ENCODE peak calls at places on chromosomes 2 and 18, in six cellular contexts. K is upper lobe of left lung, C is tibial nerve, B is A549, I is sigmoid colon, G is suprapubic skin. J is an unnamed sample.

GRCh38 chr2:138180691-138181386 is 216.6 kb downstream of the HNMT start:
- DNase-seq in K (no peak), C (no peak), B (no peak), I (no peak), G (no peak), J (no peak)

GRCh38 chr18:57910817-57911216 is 107.7 kb upstream of the ATP8B1 start:
- DNase-seq in K (no peak), C (no peak), B (no peak), I (no peak), G (no peak), J (no peak)

GRCh38 chr2:213740453-213740852 is 456.2 kb downstream of the SPAG16 start:
- DNase-seq in K (no peak), C (no peak), B (no peak), I (no peak), G (no peak), J (no peak)

GRCh38 chr18:21745234-21745633 is 4.6 kb downstream of the MIB1 start:
- DNase-seq in K (no peak), C (no peak), B (no peak), I (no peak), G (no peak), J (no peak)

GRCh38 chr2:216453955-216454614 is 41.8 kb downstream of the SMARCAL1 start:
- DNase-seq in K (no peak), C (no peak), B (no peak), I (no peak), G (no peak), J (no peak)

GRCh38 chr2:31227110-31227509 is 6.8 kb upstream of the EHD3 start:
- DNase-seq in K (no peak), C (no peak), B (no peak), I (no peak), G (no peak), J (no peak)

GRCh38 chr2:38613849-38614213 is 11.1 kb upstream of the HNRNPLL start:
- DNase-seq in K (no peak), C (no peak), B (no peak), I (no peak), G (no peak), J (no peak)

GRCh38 chr2:204030337-204030736 is 93.8 kb downstream of the ICOS start:
- DNase-seq in K (no peak), C (no peak), B (no peak), I (peak; percentile 72), G (no peak), J (no peak)

GRCh38 chr18:23231340-23232021 is 96.2 kb downstream of the CABLES1 start:
- DNase-seq in K (peak; percentile 78), C (peak; percentile 76), B (no peak), I (peak; percentile 81), G (peak; percentile 92), J (peak; percentile 43)

GRCh38 chr2:30410217-30410616 is 36.8 kb upstream of the LCLAT1 start:
- DNase-seq in K (no peak), C (no peak), B (peak; percentile 83), I (no peak), G (no peak), J (no peak)

GRCh38 chr18:35026407-35027061 is 14.7 kb upstream of the MAPRE2 start:
- DNase-seq in K (no peak), C (no peak), B (no peak), I (no peak), G (no peak), J (no peak)

GRCh38 chr2:187527262-187527661 is 27.0 kb downstream of the TFPI start:
- DNase-seq in K (no peak), C (no peak), B (peak; percentile 81), I (no peak), G (no peak), J (no peak)

GRCh38 chr2:49857371-49858112 is 703.2 kb upstream of the FSHR start:
- DNase-seq in K (no peak), C (no peak), B (no peak), I (no peak), G (no peak), J (no peak)

GRCh38 chr18:3508576-3509559 is 58.9 kb downstream of the TGIF1 start:
- DNase-seq in K (no peak), C (no peak), B (no peak), I (no peak), G (no peak), J (peak; percentile 32)

GRCh38 chr2:190812506-190813294 is 67.9 kb upstream of the GLS start:
- DNase-seq in K (no peak), C (no peak), B (no peak), I (no peak), G (no peak), J (no peak)

GRCh38 chr18:37698508-37699035 is 133.0 kb upstream of the CELF4 start:
- DNase-seq in K (no peak), C (no peak), B (no peak), I (no peak), G (no peak), J (no peak)

GRCh38 chr2:68263632-68264031 is 11.3 kb upstream of the PPP3R1 start:
- DNase-seq in K (no peak), C (no peak), B (no peak), I (no peak), G (no peak), J (no peak)

GRCh38 chr2:238495422-238495821 is 68.7 kb downstream of the ASB1 start:
- DNase-seq in K (no peak), C (no peak), B (no peak), I (no peak), G (peak; percentile 12), J (peak; percentile 15)

GRCh38 chr2:149606251-149606811 is 18.8 kb upstream of the MMADHC start:
- DNase-seq in K (no peak), C (no peak), B (no peak), I (no peak), G (no peak), J (no peak)

GRCh38 chr18:79486356-79487197 is 90.8 kb downstream of the NFATC1 start:
- DNase-seq in K (no peak), C (no peak), B (no peak), I (peak; percentile 65), G (peak; percentile 78), J (no peak)

GRCh38 chr2:21519821-21520220 is 396.1 kb downstream of the TDRD15 start:
- DNase-seq in K (peak; percentile 33), C (no peak), B (no peak), I (no peak), G (no peak), J (no peak)

GRCh38 chr2:109030870-109031480 is 42.0 kb upstream of the EDAR start:
- DNase-seq in K (no peak), C (no peak), B (no peak), I (no peak), G (peak; percentile 61), J (no peak)

GRCh38 chr18:5410582-5410981 is 115.1 kb upstream of the ZBTB14 start:
- DNase-seq in K (no peak), C (no peak), B (no peak), I (no peak), G (no peak), J (no peak)

GRCh38 chr2:237892936-237893595 is 33.6 kb downstream of the RAMP1 start:
- DNase-seq in K (no peak), C (no peak), B (no peak), I (peak; percentile 61), G (no peak), J (no peak)

GRCh38 chr2:232420463-232421188 is 14.0 kb downstream of the ALPG start:
- DNase-seq in K (no peak), C (no peak), B (peak; percentile 29), I (no peak), G (peak; percentile 74), J (peak; percentile 61)

GRCh38 chr2:69771461-69771860 is 29.5 kb downstream of the ANXA4 start:
- DNase-seq in K (no peak), C (no peak), B (no peak), I (no peak), G (no peak), J (no peak)

GRCh38 chr2:218577482-218578220 is 9.0 kb downstream of the CNOT9 start:
- DNase-seq in K (no peak), C (no peak), B (no peak), I (no peak), G (no peak), J (no peak)

GRCh38 chr2:112061299-112061698 is 6.2 kb downstream of the TMEM87B start:
- DNase-seq in K (no peak), C (no peak), B (no peak), I (no peak), G (no peak), J (no peak)

GRCh38 chr2:38533180-38533579 is 69.5 kb downstream of the HNRNPLL start:
- DNase-seq in K (peak; percentile 26), C (no peak), B (no peak), I (peak; percentile 79), G (no peak), J (no peak)

GRCh38 chr18:34529358-34530335 is 180.5 kb upstream of the DTNA start:
- DNase-seq in K (no peak), C (no peak), B (no peak), I (no peak), G (no peak), J (no peak)

GRCh38 chr2:151261240-151261976 is at the start of gene RBM43:
- DNase-seq in K (peak; percentile 94), C (peak; percentile 80), B (peak; percentile 89), I (peak; percentile 95), G (peak; percentile 93), J (peak; percentile 82)
- TF ChIP-seq POLR2A in K (peak; percentile 70), C (peak; percentile 50), B (peak; percentile 59), I (peak; percentile 23), G (peak; percentile 31), J (no peak)

GRCh38 chr2:223957092-223957851 is at the start of gene MRPL44:
- DNase-seq in K (peak; percentile 97), C (peak; percentile 97), B (peak; percentile 94), I (peak; percentile 98), G (peak; percentile 97), J (peak; percentile 99)
- TF ChIP-seq EP300 in K (no peak), C (peak; percentile 97), B (no peak), I (peak; percentile 47), G (no peak), J (no peak)

DNA sequence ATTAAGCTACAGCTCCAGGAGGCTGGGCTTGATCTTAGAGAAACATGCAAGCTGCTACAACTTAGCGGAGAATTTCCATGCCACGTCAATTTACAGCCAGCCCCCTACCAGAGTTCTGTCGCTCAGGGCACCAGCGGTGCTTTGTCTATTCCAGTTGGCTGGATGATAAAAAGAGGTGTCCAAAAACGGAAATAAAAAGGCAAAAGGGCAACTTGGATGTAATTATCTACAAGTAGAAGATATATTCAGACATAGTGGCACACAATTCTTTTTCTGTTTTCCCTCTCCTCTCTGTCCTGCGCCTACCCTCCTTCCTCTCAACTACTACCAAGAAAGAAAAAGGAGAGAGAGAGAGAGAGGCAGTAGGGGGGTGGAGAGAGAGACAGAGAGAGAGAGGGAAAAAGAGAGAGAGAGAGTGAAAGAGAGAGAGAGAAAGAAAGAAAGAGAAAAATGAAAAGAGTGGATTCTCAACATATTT is 363 bp upstream of the RFTN2 start:
- DNase-seq in K (no peak), C (peak; percentile 22), B (no peak), I (no peak), G (no peak), J (no peak)
- TF ChIP-seq POLR2A in K (no peak), C (peak; percentile 55), B (no peak), I (no peak), G (no peak), J (no peak)

DNA sequence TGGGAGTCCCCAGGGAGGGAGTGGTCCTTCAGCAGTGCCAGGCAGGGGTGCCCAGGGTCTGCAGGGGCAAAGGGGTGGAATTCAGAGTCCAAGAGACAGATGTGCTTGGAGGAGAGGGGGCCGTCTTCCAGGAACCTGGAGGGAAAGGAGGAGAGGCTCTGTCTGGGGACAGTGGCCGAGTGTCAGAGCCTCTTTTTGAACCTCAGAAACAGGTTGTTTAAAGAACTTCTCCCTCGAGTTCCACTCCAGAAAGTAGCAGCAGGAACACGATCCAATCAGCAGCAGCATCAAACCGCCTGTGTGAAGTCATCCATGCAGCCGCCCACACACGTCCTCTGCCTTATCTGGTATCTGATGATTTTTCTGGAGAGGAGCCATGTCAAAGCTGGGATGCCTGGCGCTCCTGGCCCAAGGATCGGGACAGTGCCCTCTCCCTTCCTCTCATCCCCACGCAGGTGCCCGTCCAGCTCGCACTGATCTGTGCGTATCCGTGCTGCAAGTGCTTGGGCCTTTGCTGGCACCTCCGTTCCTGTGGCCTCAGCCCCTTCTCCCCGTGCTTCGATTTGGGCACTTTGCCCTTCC is 205.1 kb downstream of the NDUFA10 start:
- DNase-seq in K (no peak), C (no peak), B (no peak), I (peak; percentile 61), G (peak; percentile 40), J (peak; percentile 16)
- TF ChIP-seq EP300 in K (no peak), C (no peak), B (no peak), I (no peak), G (no peak), J (no peak)